ENCODE peak calls at places on chromosomes 12 and 14, in four cellular contexts. O, C, E and J are unnamed samples.

GRCh38 chr12:19074700-19075099 is 54.8 kb upstream of the PLEKHA5 start:
- DNase-seq in O (peak; percentile 18), C (no peak), E (no peak), J (no peak)

GRCh38 chr12:6872073-6873048 is 742 bp downstream of the SPSB2 start:
- DNase-seq in O (peak; percentile 25), C (peak; percentile 88), E (no peak), J (peak; percentile 83)

GRCh38 chr14:67464377-67464776 is 24.1 kb downstream of the TMEM229B start:
- DNase-seq in O (no peak), C (no peak), E (no peak), J (no peak)

GRCh38 chr12:54357802-54358619 is 6.3 kb downstream of the GPR84 start:
- DNase-seq in O (no peak), C (peak; percentile 82), E (no peak), J (peak; percentile 53)

GRCh38 chr12:69405466-69405865 is 45.9 kb downstream of the YEATS4 start:
- DNase-seq in O (peak; percentile 89), C (no peak), E (peak; percentile 66), J (no peak)

GRCh38 chr12:19880076-19880475 is 440.8 kb downstream of the AEBP2 start:
- DNase-seq in O (no peak), C (no peak), E (no peak), J (no peak)

GRCh38 chr12:71945883-71946282 is 7.2 kb downstream of the TPH2 start:
- DNase-seq in O (no peak), C (no peak), E (no peak), J (no peak)

GRCh38 chr14:36647827-36648753 is 13.6 kb upstream of the PAX9 start:
- DNase-seq in O (no peak), C (no peak), E (no peak), J (no peak)

GRCh38 chr12:131720921-131721320 is 10.0 kb downstream of the SFSWAP start:
- DNase-seq in O (peak; percentile 4), C (no peak), E (no peak), J (no peak)

GRCh38 chr14:26703967-26704366 is 106.1 kb upstream of the NOVA1 start:
- DNase-seq in O (no peak), C (no peak), E (no peak), J (no peak)

GRCh38 chr12:87439990-87440827 is 589.0 kb downstream of the C12orf50 start:
- DNase-seq in O (peak; percentile 85), C (no peak), E (peak; percentile 4), J (peak; percentile 19)

GRCh38 chr14:77707355-77707723 is 484 bp downstream of the ALKBH1 start:
- DNase-seq in O (peak; percentile 16), C (peak; percentile 19), E (peak; percentile 12), J (peak; percentile 56)

GRCh38 chr14:60650382-60650961 is 1.2 kb upstream of the SIX1 start:
- DNase-seq in O (no peak), C (no peak), E (no peak), J (no peak)

GRCh38 chr14:60647837-60648168 is 1.5 kb downstream of the SIX1 start:
- DNase-seq in O (no peak), C (no peak), E (no peak), J (no peak)

GRCh38 chr14:60648169-60648933 is 926 bp downstream of the SIX1 start:
- DNase-seq in O (no peak), C (no peak), E (no peak), J (peak; percentile 38)

GRCh38 chr14:60649815-60650381 is 621 bp upstream of the SIX1 start:
- DNase-seq in O (no peak), C (no peak), E (no peak), J (peak; percentile 14)

GRCh38 chr14:60648934-60649814 is at the start of gene SIX1:
- DNase-seq in O (peak; percentile 90), C (peak; percentile 83), E (no peak), J (peak; percentile 85)
- H3K4me3 ChIP-seq in O (peak within 1 kb of the TSS; percentile 79), C (peak within 1 kb of the TSS; percentile 57), E (peak within 1 kb of the TSS; percentile 69), J (peak within 1 kb of the TSS; percentile 36)

DNA sequence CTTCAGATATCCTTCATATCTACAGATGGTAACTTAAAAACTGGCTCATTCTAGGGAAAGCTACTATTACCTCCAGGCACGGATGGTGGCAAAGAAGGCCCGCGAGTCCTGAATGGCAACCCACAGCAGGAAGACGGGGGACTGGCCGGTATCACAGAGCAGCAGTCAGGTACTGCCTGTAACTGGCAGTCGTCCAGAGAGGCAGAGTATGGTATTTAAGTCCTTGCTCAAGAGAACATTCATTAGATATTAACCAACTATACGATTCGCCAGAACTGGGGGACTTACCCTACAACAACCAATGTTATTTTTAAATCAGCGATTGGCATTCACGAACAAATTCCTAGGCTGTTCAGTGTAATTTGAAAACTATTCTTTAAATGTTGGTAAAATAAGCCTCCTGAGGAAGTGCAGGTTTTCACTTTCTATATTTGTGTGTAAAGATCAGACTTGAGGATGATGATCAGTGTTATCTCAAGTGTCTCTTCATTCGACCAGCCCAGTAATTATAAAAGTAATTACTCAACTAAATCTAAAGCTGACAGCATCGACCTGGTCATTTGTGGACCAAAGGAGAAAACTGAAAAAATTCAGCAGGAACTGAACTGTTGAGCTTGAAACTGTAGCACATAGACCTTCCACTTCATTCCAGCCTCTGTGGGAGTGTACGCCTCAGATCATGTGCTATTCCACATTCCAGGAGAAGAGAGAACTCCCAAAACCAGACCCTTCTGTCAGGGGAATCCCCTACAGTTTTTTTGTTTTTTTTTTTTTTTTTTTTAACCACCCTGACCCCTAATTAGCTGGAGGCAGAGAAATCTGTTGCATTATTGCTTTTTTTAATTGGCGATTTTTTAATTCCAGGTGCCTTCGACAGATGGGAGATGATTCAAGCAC is 75.6 kb downstream of the ESR2 start:
- DNase-seq in O (no peak), C (peak; percentile 58), E (no peak), J (no peak)
- H3K4me3 ChIP-seq in O (no peak overlapping the region), C (no peak overlapping the region), E (no peak overlapping the region), J (no peak overlapping the region)

GRCh38 chr12:124861898-124862676 is 1.6 kb downstream of the SCARB1 start:
- DNase-seq in O (no peak), C (peak; percentile 60), E (no peak), J (no peak)
- H3K4me3 ChIP-seq in O (peak overlapping the region; percentile 72), C (peak overlapping the region; percentile 87), E (peak overlapping the region; percentile 72), J (peak overlapping the region; percentile 92)

GRCh38 chr14:104985675-104986486 is at the start of gene CLBA1:
- DNase-seq in O (peak; percentile 69), C (peak; percentile 93), E (peak; percentile 59), J (peak; percentile 90)

GRCh38 chr14:104984056-104984894 is 1.3 kb upstream of the CLBA1 start:
- DNase-seq in O (no peak), C (no peak), E (no peak), J (no peak)

GRCh38 chr14:104989236-104989950 is 3.8 kb downstream of the CLBA1 start:
- DNase-seq in O (no peak), C (no peak), E (no peak), J (no peak)

GRCh38 chr14:104989951-104990303 is 4.3 kb downstream of the CLBA1 start:
- DNase-seq in O (no peak), C (no peak), E (no peak), J (no peak)

GRCh38 chr14:104986487-104987164 is 1.0 kb downstream of the CLBA1 start:
- DNase-seq in O (no peak), C (no peak), E (no peak), J (no peak)
- H3K4me3 ChIP-seq in O (peak overlapping the region; percentile 79), C (peak overlapping the region; percentile 69), E (peak overlapping the region; percentile 84), J (peak overlapping the region; percentile 52)

DNA sequence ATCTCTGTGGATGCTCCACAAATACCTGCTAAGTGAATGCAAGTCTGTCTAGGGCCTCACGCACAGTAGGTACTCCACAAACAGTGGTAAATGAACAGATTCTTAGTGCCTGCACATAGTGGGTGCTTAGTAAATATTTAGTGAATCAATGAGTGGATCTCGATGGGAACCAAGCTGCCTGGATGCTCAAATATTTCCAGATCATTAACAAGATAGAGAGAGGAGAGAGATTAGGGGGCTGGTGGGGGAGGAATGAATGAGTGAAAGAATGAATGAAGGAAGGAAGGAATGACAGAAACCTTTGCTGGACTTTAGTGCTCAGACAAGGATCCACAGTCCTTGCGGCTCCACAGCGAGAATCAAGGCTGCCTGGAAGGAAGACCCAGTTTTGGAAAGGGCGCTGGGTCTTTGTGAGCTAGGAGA is 118.2 kb downstream of the SCARB1 start:
- DNase-seq in O (no peak), C (no peak), E (no peak), J (no peak)
- H3K4me3 ChIP-seq in O (no peak overlapping the region), C (no peak overlapping the region), E (no peak overlapping the region), J (no peak overlapping the region)

GRCh38 chr12:51590347-51591019 is 550 bp upstream of the SCN8A start:
- DNase-seq in O (peak; percentile 38), C (peak; percentile 76), E (no peak), J (peak; percentile 80)
- H3K4me3 ChIP-seq in O (peak overlapping the region; percentile 65), C (peak overlapping the region; percentile 52), E (peak overlapping the region; percentile 62), J (peak overlapping the region; percentile 37)

GRCh38 chr14:93713726-93714405 is 74.4 kb downstream of the PRIMA1 start:
- DNase-seq in O (no peak), C (no peak), E (no peak), J (no peak)

GRCh38 chr14:93716002-93716401 is 72.3 kb downstream of the PRIMA1 start:
- DNase-seq in O (no peak), C (no peak), E (no peak), J (no peak)

GRCh38 chr14:93716410-93717221 is 71.7 kb downstream of the PRIMA1 start:
- DNase-seq in O (no peak), C (no peak), E (no peak), J (no peak)

GRCh38 chr14:93717222-93717967 is 70.9 kb downstream of the PRIMA1 start:
- DNase-seq in O (no peak), C (no peak), E (no peak), J (no peak)

DNA sequence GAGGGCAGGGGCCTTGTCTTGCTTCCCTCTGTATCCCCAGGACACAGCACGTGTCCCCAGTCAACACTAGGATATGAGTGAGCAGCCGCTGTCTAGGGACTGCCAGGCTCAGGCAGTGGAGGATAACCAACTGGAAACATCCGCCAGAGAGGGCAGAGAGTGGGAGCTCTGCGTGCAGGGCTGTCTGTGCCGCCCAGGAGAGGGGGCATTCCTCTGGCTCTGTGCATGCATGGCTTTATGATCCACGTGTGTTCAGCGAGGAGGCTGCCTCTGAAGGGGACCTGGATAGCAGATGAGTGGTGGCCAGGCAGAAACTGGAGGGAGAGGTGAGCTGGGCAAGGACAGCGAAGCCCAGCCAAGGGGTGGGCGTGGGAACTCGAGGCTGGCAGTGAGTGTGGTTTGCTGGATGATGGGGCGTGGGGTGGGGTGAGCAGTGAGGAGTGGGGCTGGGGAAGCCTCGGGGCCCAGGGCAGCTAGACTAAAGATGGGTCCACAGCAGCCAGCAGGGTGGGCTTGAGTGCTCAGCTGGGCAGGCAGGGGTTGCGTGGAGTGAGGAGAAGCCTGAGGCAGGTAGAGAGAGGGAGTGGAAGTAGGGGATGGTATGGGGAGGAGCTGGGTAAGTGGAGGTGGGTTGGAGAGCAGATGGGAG is 72.9 kb downstream of the PRIMA1 start:
- DNase-seq in O (no peak), C (no peak), E (no peak), J (no peak)
- H3K4me3 ChIP-seq in O (no peak overlapping the region), C (no peak overlapping the region), E (no peak overlapping the region), J (no peak overlapping the region)

DNA sequence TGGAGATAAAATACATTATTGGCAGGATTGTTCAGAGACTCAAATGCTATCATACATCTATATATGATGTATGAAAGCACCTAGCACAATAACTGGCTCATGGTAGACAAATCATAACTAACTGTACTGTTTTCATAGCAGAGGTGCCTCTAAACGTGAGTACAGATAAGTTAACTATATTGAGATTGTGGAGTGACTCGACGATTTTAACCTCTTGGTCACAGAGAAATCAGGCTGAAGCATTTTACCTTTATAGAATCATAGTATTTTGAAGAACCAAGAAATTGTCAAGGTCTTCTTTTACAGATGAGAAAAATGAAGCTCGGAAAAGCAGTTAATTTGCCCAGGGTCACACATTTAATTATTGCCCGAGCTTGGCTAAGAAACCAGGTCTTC is 666 bp upstream of the DERA start:
- DNase-seq in O (no peak), C (no peak), E (no peak), J (no peak)
- H3K4me3 ChIP-seq in O (peak overlapping the region; percentile 76), C (peak overlapping the region; percentile 85), E (peak overlapping the region; percentile 67), J (peak overlapping the region; percentile 54)